ENCODE peak calls at places on chromosome 19, in ten cellular contexts. One of them, this sample, is unnamed.

GRCh38 chr19:44664976-44665375 is 6.3 kb upstream of the CEACAM19 start:
- DNase-seq in ureter: no peak
- DNase-seq in germinal center: no peak
- DNase-seq in cardiac fibroblast: no peak
- DNase-seq in activated CD4-positive, alpha-beta T cell treated with anti-CD3 and anti-CD28 coated beads for 24 hours: no peak
- DNase-seq in left ventricle myocardium inferior: no peak
- DNase-seq in neural crest cell: no peak
- DNase-seq in amygdala: no peak
- DNase-seq in myocyte: no peak
- DNase-seq in DMS 273 treated with DMSO at 0.1 percent for 48 hours: no peak
- DNase-seq in this sample: no peak

GRCh38 chr19:8682931-8683330 is 15.7 kb downstream of the ACTL9 start:
- DNase-seq in ureter: no peak
- DNase-seq in germinal center: no peak
- DNase-seq in cardiac fibroblast: no peak
- DNase-seq in activated CD4-positive, alpha-beta T cell treated with anti-CD3 and anti-CD28 coated beads for 24 hours: no peak
- DNase-seq in left ventricle myocardium inferior: no peak
- DNase-seq in neural crest cell: no peak
- DNase-seq in amygdala: no peak
- DNase-seq in myocyte: no peak
- DNase-seq in DMS 273 treated with DMSO at 0.1 percent for 48 hours: no peak
- DNase-seq in this sample: no peak

GRCh38 chr19:42450314-42450934 is 7.7 kb upstream of the CXCL17 start:
- DNase-seq in ureter: peak; percentile 86
- DNase-seq in germinal center: peak; percentile 87
- DNase-seq in cardiac fibroblast: peak; percentile 91
- DNase-seq in activated CD4-positive, alpha-beta T cell treated with anti-CD3 and anti-CD28 coated beads for 24 hours: peak; percentile 58
- DNase-seq in left ventricle myocardium inferior: peak; percentile 64
- DNase-seq in neural crest cell: peak; percentile 66
- DNase-seq in amygdala: no peak
- DNase-seq in myocyte: peak; percentile 71
- DNase-seq in DMS 273 treated with DMSO at 0.1 percent for 48 hours: peak; percentile 18
- DNase-seq in this sample: peak; percentile 88

GRCh38 chr19:5150902-5151741 is 182.2 kb downstream of the KDM4B start:
- DNase-seq in ureter: no peak
- DNase-seq in germinal center: no peak
- DNase-seq in cardiac fibroblast: no peak
- DNase-seq in activated CD4-positive, alpha-beta T cell treated with anti-CD3 and anti-CD28 coated beads for 24 hours: no peak
- DNase-seq in left ventricle myocardium inferior: peak; percentile 13
- DNase-seq in neural crest cell: no peak
- DNase-seq in amygdala: no peak
- DNase-seq in myocyte: no peak
- DNase-seq in DMS 273 treated with DMSO at 0.1 percent for 48 hours: no peak
- DNase-seq in this sample: no peak

GRCh38 chr19:34834513-34834912 is 61.5 kb upstream of the ZNF599 start:
- DNase-seq in ureter: no peak
- DNase-seq in germinal center: no peak
- DNase-seq in cardiac fibroblast: no peak
- DNase-seq in activated CD4-positive, alpha-beta T cell treated with anti-CD3 and anti-CD28 coated beads for 24 hours: no peak
- DNase-seq in left ventricle myocardium inferior: no peak
- DNase-seq in neural crest cell: no peak
- DNase-seq in amygdala: no peak
- DNase-seq in myocyte: no peak
- DNase-seq in DMS 273 treated with DMSO at 0.1 percent for 48 hours: no peak
- DNase-seq in this sample: no peak

GRCh38 chr19:47595937-47596336 is 13.0 kb upstream of the BICRA start:
- DNase-seq in ureter: no peak
- DNase-seq in germinal center: no peak
- DNase-seq in cardiac fibroblast: no peak
- DNase-seq in activated CD4-positive, alpha-beta T cell treated with anti-CD3 and anti-CD28 coated beads for 24 hours: no peak
- DNase-seq in left ventricle myocardium inferior: no peak
- DNase-seq in neural crest cell: no peak
- DNase-seq in amygdala: no peak
- DNase-seq in myocyte: no peak
- DNase-seq in DMS 273 treated with DMSO at 0.1 percent for 48 hours: no peak
- DNase-seq in this sample: no peak

GRCh38 chr19:10339380-10339960 is at the start of gene ICAM3:
- DNase-seq in ureter: no peak
- DNase-seq in germinal center: peak; percentile 72
- DNase-seq in cardiac fibroblast: no peak
- DNase-seq in activated CD4-positive, alpha-beta T cell treated with anti-CD3 and anti-CD28 coated beads for 24 hours: peak; percentile 61
- DNase-seq in left ventricle myocardium inferior: peak; percentile 32
- DNase-seq in neural crest cell: no peak
- DNase-seq in amygdala: no peak
- DNase-seq in myocyte: no peak
- DNase-seq in DMS 273 treated with DMSO at 0.1 percent for 48 hours: no peak
- DNase-seq in this sample: no peak

GRCh38 chr19:46737761-46738171 is 8.1 kb upstream of the FKRP start:
- DNase-seq in ureter: no peak
- DNase-seq in germinal center: no peak
- DNase-seq in cardiac fibroblast: no peak
- DNase-seq in activated CD4-positive, alpha-beta T cell treated with anti-CD3 and anti-CD28 coated beads for 24 hours: no peak
- DNase-seq in left ventricle myocardium inferior: no peak
- DNase-seq in neural crest cell: no peak
- DNase-seq in amygdala: no peak
- DNase-seq in myocyte: no peak
- DNase-seq in DMS 273 treated with DMSO at 0.1 percent for 48 hours: no peak
- DNase-seq in this sample: no peak

GRCh38 chr19:47511681-47512080 is 3.2 kb downstream of the NAPA start:
- DNase-seq in ureter: no peak
- DNase-seq in germinal center: no peak
- DNase-seq in cardiac fibroblast: peak; percentile 52
- DNase-seq in activated CD4-positive, alpha-beta T cell treated with anti-CD3 and anti-CD28 coated beads for 24 hours: no peak
- DNase-seq in left ventricle myocardium inferior: no peak
- DNase-seq in neural crest cell: no peak
- DNase-seq in amygdala: no peak
- DNase-seq in myocyte: peak; percentile 87
- DNase-seq in DMS 273 treated with DMSO at 0.1 percent for 48 hours: peak; percentile 97
- DNase-seq in this sample: no peak

GRCh38 chr19:11423804-11424318 is 4.7 kb upstream of the RGL3 start:
- DNase-seq in ureter: no peak
- DNase-seq in germinal center: no peak
- DNase-seq in cardiac fibroblast: no peak
- DNase-seq in activated CD4-positive, alpha-beta T cell treated with anti-CD3 and anti-CD28 coated beads for 24 hours: no peak
- DNase-seq in left ventricle myocardium inferior: no peak
- DNase-seq in neural crest cell: no peak
- DNase-seq in amygdala: no peak
- DNase-seq in myocyte: peak; percentile 41
- DNase-seq in DMS 273 treated with DMSO at 0.1 percent for 48 hours: no peak
- DNase-seq in this sample: peak; percentile 83

GRCh38 chr19:13637664-13638063 is 126.7 kb upstream of the MRI1 start:
- DNase-seq in ureter: no peak
- DNase-seq in germinal center: no peak
- DNase-seq in cardiac fibroblast: peak; percentile 60
- DNase-seq in activated CD4-positive, alpha-beta T cell treated with anti-CD3 and anti-CD28 coated beads for 24 hours: no peak
- DNase-seq in left ventricle myocardium inferior: no peak
- DNase-seq in neural crest cell: no peak
- DNase-seq in amygdala: no peak
- DNase-seq in myocyte: no peak
- DNase-seq in DMS 273 treated with DMSO at 0.1 percent for 48 hours: no peak
- DNase-seq in this sample: no peak

GRCh38 chr19:29546583-29547190 is 20.9 kb downstream of the VSTM2B start:
- DNase-seq in ureter: no peak
- DNase-seq in germinal center: no peak
- DNase-seq in cardiac fibroblast: no peak
- DNase-seq in activated CD4-positive, alpha-beta T cell treated with anti-CD3 and anti-CD28 coated beads for 24 hours: no peak
- DNase-seq in left ventricle myocardium inferior: no peak
- DNase-seq in neural crest cell: no peak
- DNase-seq in amygdala: no peak
- DNase-seq in myocyte: peak; percentile 35
- DNase-seq in DMS 273 treated with DMSO at 0.1 percent for 48 hours: no peak
- DNase-seq in this sample: no peak

GRCh38 chr19:35142531-35143230 is 374 bp upstream of the FXYD7 start:
- DNase-seq in ureter: no peak
- DNase-seq in germinal center: peak; percentile 76
- DNase-seq in cardiac fibroblast: no peak
- DNase-seq in activated CD4-positive, alpha-beta T cell treated with anti-CD3 and anti-CD28 coated beads for 24 hours: peak; percentile 52
- DNase-seq in left ventricle myocardium inferior: peak; percentile 40
- DNase-seq in neural crest cell: peak; percentile 66
- DNase-seq in amygdala: no peak
- DNase-seq in myocyte: no peak
- DNase-seq in DMS 273 treated with DMSO at 0.1 percent for 48 hours: no peak
- DNase-seq in this sample: no peak

GRCh38 chr19:58154679-58155648 is 4.4 kb upstream of the ZNF329 start:
- DNase-seq in ureter: peak; percentile 97
- DNase-seq in germinal center: peak; percentile 89
- DNase-seq in cardiac fibroblast: peak; percentile 95
- DNase-seq in activated CD4-positive, alpha-beta T cell treated with anti-CD3 and anti-CD28 coated beads for 24 hours: peak; percentile 99
- DNase-seq in left ventricle myocardium inferior: peak; percentile 97
- DNase-seq in neural crest cell: peak; percentile 99
- DNase-seq in amygdala: peak; percentile 78
- DNase-seq in myocyte: peak; percentile 96
- DNase-seq in DMS 273 treated with DMSO at 0.1 percent for 48 hours: peak; percentile 73
- DNase-seq in this sample: peak; percentile 98

GRCh38 chr19:16886305-16886880 is 2.4 kb upstream of the F2RL3 start:
- DNase-seq in ureter: no peak
- DNase-seq in germinal center: no peak
- DNase-seq in cardiac fibroblast: peak; percentile 81
- DNase-seq in activated CD4-positive, alpha-beta T cell treated with anti-CD3 and anti-CD28 coated beads for 24 hours: no peak
- DNase-seq in left ventricle myocardium inferior: peak; percentile 73
- DNase-seq in neural crest cell: no peak
- DNase-seq in amygdala: no peak
- DNase-seq in myocyte: no peak
- DNase-seq in DMS 273 treated with DMSO at 0.1 percent for 48 hours: no peak
- DNase-seq in this sample: peak; percentile 40

GRCh38 chr19:51010066-51010795 is 8.8 kb upstream of the KLK8 start:
- DNase-seq in ureter: no peak
- DNase-seq in germinal center: no peak
- DNase-seq in cardiac fibroblast: no peak
- DNase-seq in activated CD4-positive, alpha-beta T cell treated with anti-CD3 and anti-CD28 coated beads for 24 hours: no peak
- DNase-seq in left ventricle myocardium inferior: no peak
- DNase-seq in neural crest cell: no peak
- DNase-seq in amygdala: no peak
- DNase-seq in myocyte: no peak
- DNase-seq in DMS 273 treated with DMSO at 0.1 percent for 48 hours: no peak
- DNase-seq in this sample: no peak

GRCh38 chr19:58107778-58108545 is 9.9 kb upstream of the ZSCAN18 start:
- DNase-seq in ureter: no peak
- DNase-seq in germinal center: no peak
- DNase-seq in cardiac fibroblast: no peak
- DNase-seq in activated CD4-positive, alpha-beta T cell treated with anti-CD3 and anti-CD28 coated beads for 24 hours: no peak
- DNase-seq in left ventricle myocardium inferior: no peak
- DNase-seq in neural crest cell: no peak
- DNase-seq in amygdala: no peak
- DNase-seq in myocyte: no peak
- DNase-seq in DMS 273 treated with DMSO at 0.1 percent for 48 hours: no peak
- DNase-seq in this sample: no peak

GRCh38 chr19:8132858-8133458 is 16.4 kb downstream of the FBN3 start:
- DNase-seq in ureter: no peak
- DNase-seq in germinal center: no peak
- DNase-seq in cardiac fibroblast: no peak
- DNase-seq in activated CD4-positive, alpha-beta T cell treated with anti-CD3 and anti-CD28 coated beads for 24 hours: no peak
- DNase-seq in left ventricle myocardium inferior: no peak
- DNase-seq in neural crest cell: no peak
- DNase-seq in amygdala: no peak
- DNase-seq in myocyte: no peak
- DNase-seq in DMS 273 treated with DMSO at 0.1 percent for 48 hours: no peak
- DNase-seq in this sample: no peak

GRCh38 chr19:19475845-19476828 is 39.2 kb downstream of the TSSK6 start:
- DNase-seq in ureter: no peak
- DNase-seq in germinal center: no peak
- DNase-seq in cardiac fibroblast: peak; percentile 48
- DNase-seq in activated CD4-positive, alpha-beta T cell treated with anti-CD3 and anti-CD28 coated beads for 24 hours: no peak
- DNase-seq in left ventricle myocardium inferior: no peak
- DNase-seq in neural crest cell: no peak
- DNase-seq in amygdala: no peak
- DNase-seq in myocyte: peak; percentile 73
- DNase-seq in DMS 273 treated with DMSO at 0.1 percent for 48 hours: no peak
- DNase-seq in this sample: peak; percentile 28

GRCh38 chr19:7461841-7462629 is 26.8 kb downstream of the PEX11G start:
- DNase-seq in ureter: no peak
- DNase-seq in germinal center: no peak
- DNase-seq in cardiac fibroblast: no peak
- DNase-seq in activated CD4-positive, alpha-beta T cell treated with anti-CD3 and anti-CD28 coated beads for 24 hours: no peak
- DNase-seq in left ventricle myocardium inferior: no peak
- DNase-seq in neural crest cell: no peak
- DNase-seq in amygdala: no peak
- DNase-seq in myocyte: no peak
- DNase-seq in DMS 273 treated with DMSO at 0.1 percent for 48 hours: no peak
- DNase-seq in this sample: no peak

GRCh38 chr19:18401580-18402112 is 4.2 kb upstream of the LRRC25 start:
- DNase-seq in ureter: peak; percentile 73
- DNase-seq in germinal center: peak; percentile 74
- DNase-seq in cardiac fibroblast: peak; percentile 76
- DNase-seq in activated CD4-positive, alpha-beta T cell treated with anti-CD3 and anti-CD28 coated beads for 24 hours: no peak
- DNase-seq in left ventricle myocardium inferior: peak; percentile 63
- DNase-seq in neural crest cell: no peak
- DNase-seq in amygdala: no peak
- DNase-seq in myocyte: peak; percentile 53
- DNase-seq in DMS 273 treated with DMSO at 0.1 percent for 48 hours: peak; percentile 27
- DNase-seq in this sample: no peak

GRCh38 chr19:38283261-38283660 is 18.9 kb downstream of the SPINT2 start:
- DNase-seq in ureter: no peak
- DNase-seq in germinal center: no peak
- DNase-seq in cardiac fibroblast: no peak
- DNase-seq in activated CD4-positive, alpha-beta T cell treated with anti-CD3 and anti-CD28 coated beads for 24 hours: no peak
- DNase-seq in left ventricle myocardium inferior: no peak
- DNase-seq in neural crest cell: no peak
- DNase-seq in amygdala: no peak
- DNase-seq in myocyte: no peak
- DNase-seq in DMS 273 treated with DMSO at 0.1 percent for 48 hours: no peak
- DNase-seq in this sample: no peak

GRCh38 chr19:31534786-31535185 is 185.6 kb upstream of the TSHZ3 start:
- DNase-seq in ureter: no peak
- DNase-seq in germinal center: no peak
- DNase-seq in cardiac fibroblast: no peak
- DNase-seq in activated CD4-positive, alpha-beta T cell treated with anti-CD3 and anti-CD28 coated beads for 24 hours: no peak
- DNase-seq in left ventricle myocardium inferior: no peak
- DNase-seq in neural crest cell: no peak
- DNase-seq in amygdala: no peak
- DNase-seq in myocyte: no peak
- DNase-seq in DMS 273 treated with DMSO at 0.1 percent for 48 hours: no peak
- DNase-seq in this sample: no peak

GRCh38 chr19:47231215-47232054 is 436 bp upstream of the BBC3 start:
- DNase-seq in ureter: peak; percentile 91
- DNase-seq in germinal center: peak; percentile 88
- DNase-seq in cardiac fibroblast: peak; percentile 87
- DNase-seq in activated CD4-positive, alpha-beta T cell treated with anti-CD3 and anti-CD28 coated beads for 24 hours: peak; percentile 83
- DNase-seq in left ventricle myocardium inferior: peak; percentile 91
- DNase-seq in neural crest cell: peak; percentile 67
- DNase-seq in amygdala: peak; percentile 69
- DNase-seq in myocyte: peak; percentile 90
- DNase-seq in DMS 273 treated with DMSO at 0.1 percent for 48 hours: no peak
- DNase-seq in this sample: peak; percentile 95

GRCh38 chr19:35177377-35178274 is 23.1 kb downstream of the FXYD5 start:
- DNase-seq in ureter: no peak
- DNase-seq in germinal center: no peak
- DNase-seq in cardiac fibroblast: no peak
- DNase-seq in activated CD4-positive, alpha-beta T cell treated with anti-CD3 and anti-CD28 coated beads for 24 hours: no peak
- DNase-seq in left ventricle myocardium inferior: no peak
- DNase-seq in neural crest cell: no peak
- DNase-seq in amygdala: no peak
- DNase-seq in myocyte: no peak
- DNase-seq in DMS 273 treated with DMSO at 0.1 percent for 48 hours: no peak
- DNase-seq in this sample: no peak

GRCh38 chr19:43447655-43448054 is 17.8 kb downstream of the LYPD3 start:
- DNase-seq in ureter: no peak
- DNase-seq in germinal center: no peak
- DNase-seq in cardiac fibroblast: no peak
- DNase-seq in activated CD4-positive, alpha-beta T cell treated with anti-CD3 and anti-CD28 coated beads for 24 hours: no peak
- DNase-seq in left ventricle myocardium inferior: no peak
- DNase-seq in neural crest cell: no peak
- DNase-seq in amygdala: no peak
- DNase-seq in myocyte: no peak
- DNase-seq in DMS 273 treated with DMSO at 0.1 percent for 48 hours: no peak
- DNase-seq in this sample: no peak

GRCh38 chr19:3054972-3055740 is 7.1 kb downstream of the TLE5 start:
- DNase-seq in ureter: no peak
- DNase-seq in germinal center: no peak
- DNase-seq in cardiac fibroblast: peak; percentile 36
- DNase-seq in activated CD4-positive, alpha-beta T cell treated with anti-CD3 and anti-CD28 coated beads for 24 hours: no peak
- DNase-seq in left ventricle myocardium inferior: no peak
- DNase-seq in neural crest cell: no peak
- DNase-seq in amygdala: no peak
- DNase-seq in myocyte: no peak
- DNase-seq in DMS 273 treated with DMSO at 0.1 percent for 48 hours: no peak
- DNase-seq in this sample: peak; percentile 40

GRCh38 chr19:42149447-42150202 is 17.4 kb upstream of the POU2F2 start:
- DNase-seq in ureter: no peak
- DNase-seq in germinal center: no peak
- DNase-seq in cardiac fibroblast: no peak
- DNase-seq in activated CD4-positive, alpha-beta T cell treated with anti-CD3 and anti-CD28 coated beads for 24 hours: no peak
- DNase-seq in left ventricle myocardium inferior: no peak
- DNase-seq in neural crest cell: no peak
- DNase-seq in amygdala: no peak
- DNase-seq in myocyte: no peak
- DNase-seq in DMS 273 treated with DMSO at 0.1 percent for 48 hours: no peak
- DNase-seq in this sample: no peak